ENCODE peak calls at places on chromosome 21, in six cellular contexts. E is GM12878; C is CD4-positive, alpha-beta T cell; T is IMR-90; K is uterus; O is Panc1. G is an unnamed sample. For H3K27me3, the result is how much of the 10 kb centered on the place peaks cover.

GRCh38 chr21:24046816-24047443 is 1560.4 kb downstream of the MRPL39 start:
- DNase-seq in E (no peak), C (no peak), T (no peak), K (no peak), O (no peak), G (no peak)

GRCh38 chr21:26845066-26845749 is at the start of gene ADAMTS1:
- DNase-seq in E (no peak), C (no peak), T (peak), K (peak), O (no peak), G (peak)

GRCh38 chr21:38349111-38349746 is 92.4 kb downstream of the KCNJ15 start:
- DNase-seq in E (no peak), C (no peak), T (peak), K (no peak), O (no peak), G (no peak)

GRCh38 chr21:38804617-38805281 is 980 bp upstream of the ETS2 start:
- DNase-seq in E (no peak), C (no peak), T (peak), K (peak), O (no peak), G (no peak)

GRCh38 chr21:36150192-36150711 is 6.4 kb upstream of the DOP1B start:
- DNase-seq in E (peak), C (no peak), T (peak), K (peak), O (no peak), G (no peak)

GRCh38 chr21:20030390-20030789 is 967.8 kb upstream of the NCAM2 start:
- DNase-seq in E (no peak), C (no peak), T (no peak), K (no peak), O (no peak), G (no peak)

GRCh38 chr21:32572574-32573420 is 12.5 kb downstream of the TCP10L start:
- DNase-seq in E (no peak), C (no peak), T (no peak), K (no peak), O (no peak), G (no peak)

GRCh38 chr21:37687001-37687400 is 229.3 kb downstream of the KCNJ6 start:
- DNase-seq in E (no peak), C (no peak), T (no peak), K (peak), O (no peak), G (no peak)

GRCh38 chr21:46327711-46328110 is 3.8 kb downstream of the PCNT start:
- DNase-seq in E (no peak), C (no peak), T (no peak), K (no peak), O (no peak), G (no peak)
- H3K27me3 ChIP-seq in E (under half), C (under half), T (under half), K (under half), O (under half), G (under half)

DNA sequence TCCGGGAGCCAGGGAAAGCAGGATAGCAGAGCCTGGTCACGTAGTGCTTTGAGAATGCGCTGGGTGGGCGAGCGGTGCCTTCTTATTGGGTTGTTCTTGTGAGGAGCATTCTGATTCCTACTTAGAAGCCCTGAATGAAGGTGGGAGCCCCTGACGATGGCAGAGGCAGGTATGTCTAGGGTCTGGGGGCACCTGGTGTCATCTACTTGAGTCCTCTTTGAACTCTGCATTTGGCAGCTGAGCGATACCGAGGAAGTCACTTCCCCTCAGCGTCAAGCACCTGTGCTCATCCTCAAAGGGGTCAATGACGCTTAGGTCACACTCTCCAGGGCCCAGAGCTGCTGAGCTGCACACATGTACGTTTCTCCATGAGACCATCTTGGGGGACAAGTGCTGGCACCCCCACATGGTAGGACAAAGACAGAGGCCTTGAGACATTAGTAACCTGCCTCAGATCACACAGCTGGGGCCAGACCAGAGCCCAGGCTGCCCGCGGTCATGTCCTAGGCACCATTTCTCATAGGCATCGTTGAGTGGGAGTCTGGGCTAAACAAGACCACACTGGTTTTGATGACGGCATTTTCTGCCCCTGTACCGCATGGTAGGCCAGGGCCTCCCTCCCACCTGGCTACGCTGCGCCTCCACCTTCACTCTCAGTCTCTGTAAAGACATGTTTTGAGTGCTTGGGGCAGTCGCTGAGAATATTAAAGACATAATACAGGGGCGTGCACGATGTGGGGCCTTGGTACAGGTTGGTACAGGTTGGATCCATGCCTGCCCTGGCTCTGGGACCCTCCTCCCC is 69.1 kb upstream of the ABCG1 start:
- DNase-seq in E (no peak), C (no peak), T (no peak), K (no peak), O (no peak), G (no peak)
- H3K27me3 ChIP-seq in E (under half), C (under half), T (half or more), K (under half), O (under half), G (under half)

GRCh38 chr21:25639922-25640670 is 1.0 kb downstream of the JAM2 start:
- DNase-seq in E (no peak), C (no peak), T (no peak), K (peak), O (no peak), G (no peak)

GRCh38 chr21:25636727-25637126 is 2.3 kb upstream of the JAM2 start:
- DNase-seq in E (no peak), C (no peak), T (peak), K (no peak), O (no peak), G (no peak)

GRCh38 chr21:25638634-25639166 is 358 bp upstream of the JAM2 start:
- DNase-seq in E (peak), C (no peak), T (peak), K (no peak), O (no peak), G (no peak)

GRCh38 chr21:25639167-25639921 is at the start of gene JAM2:
- DNase-seq in E (no peak), C (peak), T (peak), K (peak), O (no peak), G (no peak)

DNA sequence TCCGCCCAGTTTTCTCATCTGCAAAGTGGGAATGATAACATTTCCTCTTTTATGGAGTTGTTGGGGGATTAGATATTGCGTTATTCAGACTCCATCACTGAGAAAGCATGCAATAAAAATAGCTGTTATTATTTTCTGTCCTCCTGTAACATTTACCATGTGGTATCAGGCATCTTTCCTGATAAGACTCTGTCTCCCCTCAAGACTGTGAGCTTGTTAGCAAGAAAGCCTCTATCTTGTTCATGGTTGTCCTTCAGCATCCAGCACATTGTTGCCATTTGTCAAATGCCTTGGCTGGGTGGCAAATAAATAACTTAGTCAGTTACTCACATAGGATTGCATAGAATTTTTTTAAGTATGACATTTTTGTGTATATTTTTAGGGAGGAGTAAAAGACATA is 1.2 kb upstream of the JAM2 start:
- DNase-seq in E (no peak), C (no peak), T (no peak), K (no peak), O (no peak), G (no peak)
- H3K27me3 ChIP-seq in E (under half), C (under half), T (under half), K (under half), O (under half), G (under half)

DNA sequence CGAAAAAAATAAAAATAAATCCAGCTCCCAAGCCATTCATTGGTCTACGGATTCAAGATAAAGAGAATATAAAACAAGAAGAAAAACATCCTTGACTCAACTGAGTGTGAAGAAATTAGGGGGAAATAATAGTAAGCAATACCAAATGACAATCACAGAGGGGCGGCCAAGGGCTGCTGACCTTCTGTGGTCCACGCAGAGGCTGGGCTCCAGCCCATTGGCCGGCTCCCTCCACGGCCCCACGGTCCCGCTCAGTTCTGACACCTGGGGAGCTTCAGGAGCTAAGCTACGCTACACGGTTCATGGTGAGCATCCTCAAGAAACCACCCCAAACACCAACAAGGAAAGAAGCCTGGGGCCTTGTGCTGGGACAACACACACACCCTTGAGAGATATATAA is 400 bp upstream of the KRTAP10-12 start:
- DNase-seq in E (no peak), C (no peak), T (no peak), K (no peak), O (no peak), G (no peak)
- H3K27me3 ChIP-seq in E (under half), C (under half), T (under half), K (under half), O (under half), G (under half)

DNA sequence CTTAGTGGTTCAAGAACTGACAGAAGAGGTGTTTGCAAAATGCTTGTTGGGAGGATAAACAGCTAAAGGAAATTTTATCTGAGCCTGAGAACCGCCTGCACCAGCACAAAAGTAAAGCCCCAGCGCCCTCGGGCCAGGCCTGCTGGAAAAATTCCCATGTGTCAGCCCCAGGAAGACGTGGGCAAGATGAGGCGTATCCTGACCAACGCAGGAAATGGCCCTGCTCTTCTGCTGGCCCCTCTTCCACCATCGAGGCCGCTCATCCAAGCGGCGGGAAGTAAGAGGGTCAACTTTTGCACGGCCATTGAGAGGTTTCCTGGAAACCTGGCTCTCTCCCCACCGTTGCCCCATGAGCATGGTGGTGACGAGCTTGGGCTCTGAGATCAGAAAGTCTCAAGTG is 39.6 kb downstream of the LRRC3 start:
- DNase-seq in E (no peak), C (no peak), T (no peak), K (no peak), O (no peak), G (no peak)
- H3K27me3 ChIP-seq in E (under half), C (under half), T (under half), K (under half), O (under half), G (under half)

G was measured in thoracic aorta.